ENCODE peak calls at places on chromosomes 3 and 15, in seven cellular contexts. Z, G, D, E, S, X and H are unnamed samples.

GRCh38 chr3:43874290-43874689 is 183.6 kb downstream of the ABHD5 start:
- DNase-seq in Z (no peak), X (peak; percentile 35), S (no peak), G (no peak), D (no peak), E (no peak), H (no peak)

GRCh38 chr3:53803816-53804545 is 42.2 kb downstream of the CHDH start:
- DNase-seq in X (no peak), S (no peak), Z (no peak), E (no peak), D (no peak), G (no peak), H (no peak)

GRCh38 chr3:2713923-2714322 is 396.3 kb downstream of the IL5RA start:
- DNase-seq in Z (no peak), S (no peak), G (no peak), D (no peak), X (no peak), E (peak; percentile 1), H (no peak)

GRCh38 chr3:27639271-27639670 is 82.9 kb downstream of the EOMES start:
- DNase-seq in E (no peak), D (no peak), Z (no peak), X (no peak), G (peak; percentile 74), S (no peak), H (no peak)

GRCh38 chr3:66215106-66215505 is 5.7 kb upstream of the SLC25A26 start:
- DNase-seq in D (no peak), G (no peak), Z (no peak), E (no peak), X (no peak), S (no peak), H (no peak)

GRCh38 chr3:90136468-90137191 is 1029.2 kb downstream of the EPHA3 start:
- DNase-seq in S (no peak), Z (no peak), E (no peak), G (no peak), X (no peak), D (no peak), H (no peak)

GRCh38 chr15:33565099-33565498 is 254.3 kb downstream of the RYR3 start:
- DNase-seq in E (no peak), X (peak; percentile 42), G (no peak), S (no peak), D (no peak), Z (no peak), H (no peak)

GRCh38 chr3:189636048-189636447 is 4.9 kb downstream of the TP63 start:
- DNase-seq in X (no peak), Z (no peak), G (no peak), E (no peak), S (no peak), D (no peak), H (no peak)

GRCh38 chr3:70771426-70772147 is 459.1 kb upstream of the MDFIC2 start:
- DNase-seq in E (no peak), X (peak; percentile 47), D (no peak), S (no peak), Z (no peak), G (no peak), H (no peak)

GRCh38 chr15:98648654-98649537 is 557 bp downstream of the IGF1R start:
- DNase-seq in G (peak; percentile 29), S (no peak), D (peak; percentile 58), Z (peak; percentile 78), E (peak; percentile 71), X (peak; percentile 26), H (no peak)

GRCh38 chr3:41308119-41308518 is 108.8 kb downstream of the CTNNB1 start:
- DNase-seq in D (no peak), G (no peak), Z (no peak), S (no peak), E (no peak), X (no peak), H (no peak)

GRCh38 chr15:73388256-73388781 is 19.6 kb upstream of the HCN4 start:
- DNase-seq in E (no peak), G (no peak), Z (no peak), S (peak; percentile 45), X (peak; percentile 89), D (no peak), H (no peak)

GRCh38 chr3:188948658-188949400 is 222.9 kb upstream of the TPRG1 start:
- DNase-seq in D (peak; percentile 46), X (peak; percentile 87), E (no peak), S (peak; percentile 99), Z (no peak), G (peak; percentile 86), H (no peak)

GRCh38 chr3:9746330-9746729 is 3.4 kb upstream of the OGG1 start:
- DNase-seq in G (no peak), E (no peak), S (peak; percentile 58), D (no peak), Z (no peak), X (peak; percentile 45), H (no peak)

GRCh38 chr3:122774564-122774963 is 19.1 kb downstream of the HSPBAP1 start:
- DNase-seq in D (no peak), X (no peak), G (no peak), S (no peak), Z (no peak), E (no peak), H (no peak)

GRCh38 chr15:32643907-32644445 is 2.5 kb downstream of the SCG5 start:
- DNase-seq in X (no peak), E (no peak), D (no peak), S (no peak), G (no peak), Z (no peak), H (no peak)

GRCh38 chr15:77032052-77032646 is 37.2 kb downstream of the PSTPIP1 start:
- DNase-seq in G (no peak), E (no peak), X (no peak), Z (peak; percentile 59), S (no peak), D (peak; percentile 13), H (no peak)

GRCh38 chr3:64936570-64936969 is 248.8 kb upstream of the ADAMTS9 start:
- DNase-seq in G (no peak), E (no peak), S (no peak), Z (no peak), X (no peak), D (no peak), H (no peak)

GRCh38 chr15:49255966-49256759 is 86.1 kb downstream of the GALK2 start:
- DNase-seq in X (no peak), E (no peak), G (no peak), Z (no peak), D (no peak), S (no peak), H (no peak)

GRCh38 chr3:185759523-185759922 is 65.3 kb downstream of the IGF2BP2 start:
- DNase-seq in X (no peak), S (no peak), E (no peak), Z (no peak), G (no peak), D (no peak), H (no peak)

GRCh38 chr3:97825101-97825500 is 3.3 kb downstream of the CRYBG3 start:
- DNase-seq in G (no peak), S (no peak), X (no peak), D (no peak), Z (no peak), E (no peak), H (no peak)

GRCh38 chr3:97821413-97821809 is 400 bp upstream of the CRYBG3 start:
- DNase-seq in D (no peak), Z (peak; percentile 62), S (peak; percentile 21), G (peak; percentile 54), E (no peak), X (no peak), H (no peak)

GRCh38 chr3:97823503-97824004 is 1.7 kb downstream of the CRYBG3 start:
- DNase-seq in G (peak; percentile 7), Z (no peak), E (no peak), S (no peak), X (no peak), D (no peak), H (no peak)

GRCh38 chr3:97821810-97822775 is at the start of gene CRYBG3:
- DNase-seq in Z (peak; percentile 94), D (peak; percentile 82), X (peak; percentile 86), S (peak; percentile 35), G (peak; percentile 80), E (peak; percentile 69), H (peak; percentile 29)

GRCh38 chr3:97823081-97823480 is 1.3 kb downstream of the CRYBG3 start:
- DNase-seq in X (peak; percentile 19), Z (no peak), E (no peak), D (no peak), G (no peak), S (no peak), H (no peak)
- H3K4me3 ChIP-seq in X (peak overlapping the region; percentile 80), Z (peak overlapping the region; percentile 89), E (no peak overlapping the region), D (peak overlapping the region; percentile 83), G (no peak overlapping the region), S (peak overlapping the region; percentile 79), H (peak overlapping the region; percentile 83)

GRCh38 chr3:172321035-172321434 is 127.2 kb downstream of the GHSR start:
- DNase-seq in D (no peak), X (no peak), G (no peak), E (no peak), Z (no peak), S (no peak), H (no peak)
- TF ChIP-seq CTCF in D (peak; percentile 12), X (no peak), G (no peak), E (no peak), Z (no peak), S (no peak), H (peak; percentile 1)

GRCh38 chr15:42510258-42511009 is 15.0 kb downstream of the SNAP23 start:
- DNase-seq in Z (no peak), S (no peak), D (no peak), E (no peak), G (no peak), X (no peak), H (no peak)

GRCh38 chr15:42507514-42507913 is 12.1 kb downstream of the SNAP23 start:
- DNase-seq in Z (no peak), D (no peak), S (no peak), G (no peak), X (peak; percentile 31), E (no peak), H (no peak)

GRCh38 chr15:42511010-42511396 is 15.6 kb downstream of the SNAP23 start:
- DNase-seq in G (peak; percentile 55), D (no peak), E (no peak), Z (no peak), X (no peak), S (no peak), H (no peak)

GRCh38 chr15:42504631-42505030 is 9.2 kb downstream of the SNAP23 start:
- DNase-seq in G (no peak), D (no peak), X (no peak), S (no peak), E (no peak), Z (no peak), H (no peak)

DNA sequence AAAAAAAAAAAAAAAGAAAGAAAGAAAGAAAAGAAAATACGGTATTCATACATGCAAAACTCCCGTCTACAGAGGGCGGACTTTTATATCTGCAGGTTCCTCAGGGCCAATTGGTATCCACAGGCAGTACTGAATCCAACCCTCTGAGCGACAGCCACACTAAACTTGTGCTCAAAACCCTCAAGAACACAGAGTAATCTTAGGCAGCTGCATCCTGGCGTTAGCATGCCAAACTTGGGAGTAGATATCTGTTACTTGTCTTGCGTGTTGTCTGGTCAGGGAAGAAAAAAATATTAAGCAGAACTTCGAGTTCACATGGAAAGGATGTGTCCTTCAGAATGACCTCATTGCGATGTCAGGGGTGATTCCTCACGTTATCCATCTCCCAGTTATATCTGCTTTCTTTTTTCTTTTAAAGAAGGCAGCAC is 12.8 kb downstream of the SNAP23 start:
- DNase-seq in E (no peak), G (no peak), D (peak; percentile 62), X (no peak), Z (no peak), S (no peak), H (no peak)
- H3K4me3 ChIP-seq in E (no peak overlapping the region), G (no peak overlapping the region), D (no peak overlapping the region), X (no peak overlapping the region), Z (no peak overlapping the region), S (no peak overlapping the region), H (no peak overlapping the region)

GRCh38 chr15:65033659-65034269 is 4.3 kb upstream of the MTFMT start:
- DNase-seq in S (no peak), Z (no peak), E (peak; percentile 68), D (no peak), X (peak; percentile 40), G (peak; percentile 32), H (no peak)
- TF ChIP-seq CTCF in S (peak; percentile 67), Z (peak; percentile 58), E (peak; percentile 76), D (peak; percentile 51), X (peak; percentile 44), G (peak; percentile 44), H (peak; percentile 65)